ENCODE peak calls at places on chromosomes 6 and 20, in five cellular contexts. E is tibial artery, K is type B pancreatic cell, C is uterus, L is Peyer's patch. U is an unnamed sample.

GRCh38 chr20:16528078-16528477 is 45.2 kb downstream of the KIF16B start:
- DNase-seq in E (no peak), K (no peak), C (peak; percentile 60), L (peak; percentile 77), U (peak; percentile 69)

GRCh38 chr6:123777554-123777953 is 26.1 kb upstream of the NKAIN2 start:
- DNase-seq in E (no peak), K (no peak), C (no peak), L (no peak), U (no peak)

GRCh38 chr20:36470482-36471062 is 70.7 kb upstream of the MYL9 start:
- DNase-seq in E (no peak), K (no peak), C (no peak), L (no peak), U (no peak)

GRCh38 chr6:66264376-66264775 is 557.4 kb upstream of the EYS start:
- DNase-seq in E (no peak), K (no peak), C (no peak), L (no peak), U (no peak)

GRCh38 chr20:62117362-62117646 is 5.0 kb upstream of the LSM14B start:
- DNase-seq in E (no peak), K (no peak), C (no peak), L (no peak), U (no peak)

GRCh38 chr6:46098678-46099077 is 31.1 kb upstream of the ENPP4 start:
- DNase-seq in E (no peak), K (no peak), C (no peak), L (peak; percentile 59), U (no peak)

GRCh38 chr6:111784423-111784822 is 88.8 kb downstream of the FYN start:
- DNase-seq in E (no peak), K (no peak), C (no peak), L (no peak), U (no peak)

GRCh38 chr20:32483351-32484220 is 101.5 kb downstream of the NOL4L start:
- DNase-seq in E (peak; percentile 38), K (peak; percentile 92), C (peak; percentile 66), L (peak; percentile 90), U (peak; percentile 74)

GRCh38 chr6:30748851-30749540 is 4.6 kb upstream of the IER3 start:
- DNase-seq in E (no peak), K (no peak), C (no peak), L (no peak), U (peak; percentile 73)

GRCh38 chr20:54668271-54669053 is 193.1 kb downstream of the DOK5 start:
- DNase-seq in E (no peak), K (no peak), C (no peak), L (no peak), U (peak; percentile 8)

GRCh38 chr6:45156075-45156474 is 172.1 kb upstream of the RUNX2 start:
- DNase-seq in E (no peak), K (no peak), C (no peak), L (no peak), U (no peak)

GRCh38 chr20:35334511-35335101 is 42.4 kb upstream of the FAM83C start:
- DNase-seq in E (no peak), K (no peak), C (no peak), L (no peak), U (no peak)

GRCh38 chr6:155311076-155311475 is 3.2 kb downstream of the TFB1M start:
- DNase-seq in E (no peak), K (no peak), C (no peak), L (no peak), U (no peak)

GRCh38 chr20:59253779-59254319 is 46.6 kb upstream of the EDN3 start:
- DNase-seq in E (no peak), K (no peak), C (no peak), L (no peak), U (no peak)

GRCh38 chr20:54212226-54212625 is 4.3 kb downstream of the PFDN4 start:
- DNase-seq in E (no peak), K (no peak), C (no peak), L (no peak), U (peak; percentile 91)

GRCh38 chr6:111032493-111033140 is 50.8 kb downstream of the RPF2 start:
- DNase-seq in E (no peak), K (no peak), C (no peak), L (no peak), U (no peak)

GRCh38 chr6:154931741-154932424 is 63.2 kb upstream of the TIAM2 start:
- DNase-seq in E (no peak), K (no peak), C (no peak), L (no peak), U (peak; percentile 80)

GRCh38 chr20:39943336-39943735 is 745.7 kb downstream of the MAFB start:
- DNase-seq in E (no peak), K (no peak), C (no peak), L (no peak), U (no peak)

GRCh38 chr6:93266418-93266817 is 152.9 kb downstream of the EPHA7 start:
- DNase-seq in E (no peak), K (no peak), C (no peak), L (no peak), U (no peak)

GRCh38 chr6:10205120-10205519 is 209.8 kb downstream of the TFAP2A start:
- DNase-seq in E (no peak), K (no peak), C (no peak), L (no peak), U (no peak)

GRCh38 chr20:63628246-63628975 is 1.5 kb upstream of the GMEB2 start:
- DNase-seq in E (no peak), K (no peak), C (peak; percentile 71), L (peak; percentile 76), U (peak; percentile 74)

GRCh38 chr6:143027058-143027457 is 33.6 kb upstream of the AIG1 start:
- DNase-seq in E (peak; percentile 31), K (no peak), C (peak; percentile 23), L (no peak), U (peak; percentile 1)

GRCh38 chr6:112202639-112203341 is 51.6 kb downstream of the LAMA4 start:
- DNase-seq in E (no peak), K (no peak), C (no peak), L (no peak), U (peak; percentile 35)

GRCh38 chr6:157853018-157853805 is 30.2 kb downstream of the SNX9 start:
- DNase-seq in E (no peak), K (no peak), C (no peak), L (no peak), U (no peak)

DNA sequence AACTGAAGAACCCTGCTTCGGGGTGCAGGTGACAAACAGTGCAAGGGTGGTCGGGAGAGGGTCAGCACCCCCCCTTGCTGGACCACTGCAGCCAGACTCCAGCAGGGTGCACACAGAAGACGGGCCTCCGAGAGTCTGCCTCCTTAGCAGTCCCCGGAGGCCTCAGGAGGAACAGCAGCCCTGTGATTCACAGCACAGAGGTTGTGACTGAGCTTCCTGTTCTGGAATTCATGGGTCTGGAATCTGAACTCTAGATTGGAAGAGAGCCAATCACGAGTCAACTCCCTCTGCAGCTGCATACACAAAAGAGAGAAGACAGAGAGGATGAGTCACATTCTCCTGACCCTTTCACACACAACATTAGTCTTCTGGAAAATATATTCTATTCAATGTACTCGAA is 249.0 kb upstream of the OPRM1 start:
- DNase-seq in E (no peak), K (no peak), C (no peak), L (no peak), U (peak; percentile 8)
- TF ChIP-seq CTCF in E (no peak), K (no peak), C (no peak), L (peak; percentile 47), U (no peak)

DNA sequence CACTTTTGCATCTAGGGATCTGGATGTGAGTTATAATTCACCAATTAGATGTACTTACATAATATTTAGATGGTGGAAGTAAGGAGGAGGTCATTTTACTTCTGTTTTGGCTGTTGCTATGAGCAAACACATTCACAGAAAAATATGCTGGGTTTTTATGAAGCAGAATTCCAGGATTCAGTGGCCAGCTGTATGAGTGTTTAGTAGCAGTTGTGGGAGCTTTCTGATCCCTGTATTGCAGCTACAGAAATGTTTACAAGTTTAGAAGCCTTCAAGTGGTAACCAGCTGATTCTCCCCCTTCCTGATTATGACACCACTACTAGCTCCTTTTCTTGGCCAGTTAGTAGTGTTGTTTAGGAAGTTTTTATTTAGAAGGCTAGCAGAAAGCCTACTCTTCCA is 177.0 kb downstream of the TENT5A start:
- DNase-seq in E (no peak), K (no peak), C (no peak), L (no peak), U (peak; percentile 69)
- TF ChIP-seq CTCF in E (no peak), K (no peak), C (no peak), L (no peak), U (no peak)

GRCh38 chr20:8039048-8039447 is 19.5 kb upstream of the TMX4 start:
- DNase-seq in E (no peak), K (no peak), C (no peak), L (no peak), U (no peak)
- TF ChIP-seq CTCF in E (no peak), K (no peak), C (no peak), L (peak; percentile 64), U (no peak)

DNA sequence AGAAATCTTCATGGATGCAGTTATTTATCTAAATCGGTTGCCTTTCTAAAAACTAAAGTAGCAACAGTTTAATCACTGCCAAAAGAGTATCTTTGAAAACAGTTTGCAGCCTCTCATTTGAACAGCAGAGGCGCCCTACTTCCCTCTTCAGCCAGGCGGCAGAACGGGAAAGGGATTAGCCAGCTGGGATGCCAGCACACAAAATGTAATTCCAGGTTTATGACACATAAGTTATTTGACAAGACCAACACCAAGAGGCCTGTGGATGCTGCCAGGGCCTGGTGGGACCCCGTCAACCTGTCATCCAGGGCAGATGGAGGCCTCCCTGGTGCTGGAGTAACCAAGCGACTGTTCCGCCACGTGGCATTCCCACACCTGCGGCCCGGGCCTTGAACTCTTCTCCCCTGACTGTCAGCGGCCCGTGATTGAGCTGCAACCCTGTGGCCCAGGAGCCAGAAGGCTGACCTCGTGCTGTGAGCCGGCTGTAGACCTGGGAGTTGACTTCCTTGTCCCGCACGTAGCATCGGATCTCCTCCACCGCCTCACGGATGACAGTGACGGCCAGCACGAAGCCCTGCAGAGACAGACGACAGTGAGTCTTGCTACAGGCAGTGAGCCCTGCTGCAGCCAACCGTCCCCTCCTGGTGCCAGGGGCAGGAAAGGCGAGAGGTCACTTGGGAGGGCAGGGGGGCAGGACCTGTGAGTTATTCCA is 55.5 kb downstream of the ATP9A start:
- DNase-seq in E (no peak), K (peak; percentile 70), C (no peak), L (no peak), U (peak; percentile 36)
- TF ChIP-seq CTCF in E (peak; percentile 22), K (peak; percentile 71), C (no peak), L (peak; percentile 39), U (peak; percentile 47)

U was measured in AG10803.